ENCODE peak calls at places on chromosomes 16 and 17, in eight cellular contexts. H, L, T, F, Z, X, O and A are unnamed samples.

GRCh38 chr17:1179112-1179634 is 608 bp downstream of the ABR start:
- DNase-seq in H (no peak), L (no peak), T (peak; percentile 17), F (peak; percentile 33), Z (no peak), X (no peak), O (no peak), A (no peak)

GRCh38 chr16:84520778-84521770 is 16.6 kb upstream of the MEAK7 start:
- DNase-seq in H (no peak), L (no peak), T (no peak), F (no peak), Z (no peak), X (no peak), O (no peak), A (no peak)

GRCh38 chr16:57591086-57591869 is 37.2 kb upstream of the ADGRG1 start:
- DNase-seq in H (peak; percentile 69), L (peak; percentile 60), T (peak; percentile 39), F (peak; percentile 68), Z (peak; percentile 88), X (peak; percentile 70), O (peak; percentile 52), A (no peak)

GRCh38 chr16:57788252-57788841 is 13.9 kb downstream of the KIFC3 start:
- DNase-seq in H (no peak), L (no peak), T (no peak), F (no peak), Z (no peak), X (no peak), O (no peak), A (no peak)

GRCh38 chr16:89958068-89958467 is 9.5 kb downstream of the DEF8 start:
- DNase-seq in H (no peak), L (no peak), T (no peak), F (no peak), Z (no peak), X (no peak), O (no peak), A (no peak)

GRCh38 chr17:81035389-81036127 is 607 bp downstream of the BAIAP2 start:
- DNase-seq in H (peak; percentile 52), L (no peak), T (peak; percentile 17), F (peak; percentile 41), Z (no peak), X (no peak), O (peak; percentile 12), A (no peak)

GRCh38 chr17:39105705-39106104 is 45.7 kb downstream of the PLXDC1 start:
- DNase-seq in H (no peak), L (no peak), T (no peak), F (no peak), Z (no peak), X (no peak), O (no peak), A (no peak)

GRCh38 chr17:49875690-49876089 is 27.8 kb upstream of the TAC4 start:
- DNase-seq in H (no peak), L (no peak), T (no peak), F (no peak), Z (no peak), X (no peak), O (no peak), A (no peak)

GRCh38 chr17:82246365-82247174 is 17.7 kb downstream of the SLC16A3 start:
- DNase-seq in H (peak; percentile 32), L (no peak), T (no peak), F (no peak), Z (no peak), X (peak; percentile 52), O (no peak), A (no peak)

GRCh38 chr17:4573115-4573514 is 11.2 kb upstream of the SMTNL2 start:
- DNase-seq in H (no peak), L (no peak), T (no peak), F (no peak), Z (no peak), X (no peak), O (no peak), A (no peak)

GRCh38 chr16:54538241-54538640 is 251.7 kb upstream of the IRX3 start:
- DNase-seq in H (no peak), L (no peak), T (no peak), F (no peak), Z (no peak), X (no peak), O (no peak), A (no peak)

GRCh38 chr16:426115-426905 is 861 bp downstream of the RAB11FIP3 start:
- DNase-seq in H (peak; percentile 37), L (no peak), T (no peak), F (no peak), Z (no peak), X (peak; percentile 36), O (peak; percentile 11), A (no peak)

GRCh38 chr17:6069611-6070279 is 434 bp upstream of the WSCD1 start:
- DNase-seq in H (no peak), L (no peak), T (no peak), F (peak; percentile 64), Z (no peak), X (no peak), O (no peak), A (no peak)

GRCh38 chr17:75848523-75849303 is 4.5 kb upstream of the UNC13D start:
- DNase-seq in H (peak; percentile 79), L (peak; percentile 77), T (peak; percentile 48), F (peak; percentile 59), Z (peak; percentile 91), X (peak; percentile 76), O (peak; percentile 87), A (no peak)

GRCh38 chr17:48841395-48841831 is 10.6 kb downstream of the CALCOCO2 start:
- DNase-seq in H (no peak), L (peak; percentile 33), T (no peak), F (peak; percentile 63), Z (no peak), X (peak; percentile 23), O (no peak), A (no peak)

GRCh38 chr16:23838485-23839142 is 2.8 kb downstream of the PRKCB start:
- DNase-seq in H (no peak), L (no peak), T (no peak), F (no peak), Z (no peak), X (no peak), O (no peak), A (no peak)

GRCh38 chr16:90018297-90019200 is 707 bp downstream of the DBNDD1 start:
- DNase-seq in H (no peak), L (no peak), T (no peak), F (peak; percentile 20), Z (no peak), X (no peak), O (no peak), A (no peak)

GRCh38 chr17:4187076-4187475 is 44.1 kb downstream of the CYB5D2 start:
- DNase-seq in H (no peak), L (no peak), T (no peak), F (no peak), Z (no peak), X (no peak), O (no peak), A (no peak)

GRCh38 chr17:79043191-79043930 is 19.4 kb downstream of the C1QTNF1 start:
- DNase-seq in H (no peak), L (no peak), T (no peak), F (no peak), Z (peak; percentile 15), X (no peak), O (no peak), A (no peak)

GRCh38 chr17:42183741-42184711 is 1.2 kb downstream of the HCRT start:
- DNase-seq in H (peak; percentile 76), L (peak; percentile 72), T (peak; percentile 65), F (peak; percentile 77), Z (peak; percentile 84), X (peak; percentile 74), O (peak; percentile 79), A (peak; percentile 44)

GRCh38 chr17:80123791-80124190 is 22.4 kb downstream of the GAA start:
- DNase-seq in H (no peak), L (no peak), T (no peak), F (no peak), Z (no peak), X (no peak), O (no peak), A (no peak)

GRCh38 chr16:83058376-83058775 is 431.6 kb downstream of the CDH13 start:
- DNase-seq in H (no peak), L (no peak), T (no peak), F (no peak), Z (no peak), X (no peak), O (no peak), A (no peak)

GRCh38 chr16:24747425-24747824 is 18.0 kb downstream of the TNRC6A start:
- DNase-seq in H (no peak), L (no peak), T (no peak), F (no peak), Z (no peak), X (no peak), O (no peak), A (no peak)

GRCh38 chr17:41885733-41886132 is 20.5 kb upstream of the KLHL11 start:
- DNase-seq in H (no peak), L (no peak), T (no peak), F (no peak), Z (no peak), X (no peak), O (no peak), A (no peak)

GRCh38 chr17:29614345-29615047 is 8.2 kb downstream of the CORO6 start:
- DNase-seq in H (no peak), L (no peak), T (no peak), F (peak; percentile 65), Z (no peak), X (no peak), O (no peak), A (no peak)

GRCh38 chr16:3963203-3963602 is 82.7 kb upstream of the CREBBP start:
- DNase-seq in H (no peak), L (no peak), T (no peak), F (no peak), Z (no peak), X (no peak), O (no peak), A (no peak)

GRCh38 chr17:65198653-65199382 is 61.6 kb downstream of the RGS9 start:
- DNase-seq in H (no peak), L (no peak), T (no peak), F (peak; percentile 58), Z (no peak), X (no peak), O (no peak), A (peak; percentile 12)

GRCh38 chr16:80583466-80583865 is 42.7 kb downstream of the DYNLRB2 start:
- DNase-seq in H (peak; percentile 32), L (peak; percentile 39), T (no peak), F (no peak), Z (no peak), X (no peak), O (peak; percentile 17), A (no peak)

GRCh38 chr17:72404872-72405271 is 284.1 kb downstream of the SOX9 start:
- DNase-seq in H (no peak), L (no peak), T (no peak), F (peak; percentile 37), Z (no peak), X (no peak), O (no peak), A (no peak)

GRCh38 chr16:17379121-17379571 is 91.6 kb downstream of the XYLT1 start:
- DNase-seq in H (no peak), L (no peak), T (no peak), F (no peak), Z (peak; percentile 79), X (peak; percentile 50), O (no peak), A (no peak)

GRCh38 chr17:48522031-48522593 is 8.7 kb downstream of the HOXB1 start:
- DNase-seq in H (no peak), L (no peak), T (no peak), F (no peak), Z (no peak), X (no peak), O (no peak), A (no peak)

GRCh38 chr16:52621651-52622050 is 74.7 kb upstream of the TOX3 start:
- DNase-seq in H (no peak), L (no peak), T (no peak), F (no peak), Z (no peak), X (no peak), O (no peak), A (no peak)

GRCh38 chr16:69823831-69824563 is 61.9 kb downstream of the WWP2 start:
- DNase-seq in H (peak; percentile 64), L (no peak), T (no peak), F (no peak), Z (peak; percentile 79), X (peak; percentile 69), O (no peak), A (no peak)

GRCh38 chr17:42005128-42005527 is 12.1 kb downstream of the DNAJC7 start:
- DNase-seq in H (no peak), L (no peak), T (no peak), F (no peak), Z (no peak), X (no peak), O (no peak), A (no peak)